ENCODE peak calls at places on chromosomes 16 and 17, in four cellular contexts. One of them, this sample, is unnamed.

GRCh38 chr16:2451851-2452320 is 8.0 kb upstream of the TEDC2 start:
- DNase-seq in ovary: peak
- DNase-seq in AG10803: no peak
- DNase-seq in astrocyte: no peak
- DNase-seq in this sample: peak

GRCh38 chr17:32319548-32319905 is 22.4 kb downstream of the C17orf75 start:
- DNase-seq in AG10803: peak
- DNase-seq in ovary: peak
- DNase-seq in astrocyte: no peak
- DNase-seq in this sample: peak

GRCh38 chr16:22220714-22221113 is 14.6 kb downstream of the EEF2K start:
- DNase-seq in ovary: peak
- DNase-seq in AG10803: no peak
- DNase-seq in astrocyte: no peak
- DNase-seq in this sample: no peak

GRCh38 chr17:52027620-52028019 is 130.9 kb downstream of the CA10 start:
- DNase-seq in astrocyte: peak
- DNase-seq in ovary: no peak
- DNase-seq in AG10803: peak
- DNase-seq in this sample: no peak

GRCh38 chr17:74212262-74212912 is 984 bp upstream of the TTYH2 start:
- DNase-seq in AG10803: peak
- DNase-seq in ovary: no peak
- DNase-seq in astrocyte: peak
- DNase-seq in this sample: no peak

GRCh38 chr17:57009737-57010445 is 32.0 kb downstream of the SCPEP1 start:
- DNase-seq in astrocyte: peak
- DNase-seq in AG10803: peak
- DNase-seq in ovary: peak
- DNase-seq in this sample: no peak

GRCh38 chr17:9432867-9433495 is 142.6 kb downstream of the STX8 start:
- DNase-seq in astrocyte: peak
- DNase-seq in AG10803: peak
- DNase-seq in ovary: no peak
- DNase-seq in this sample: no peak

GRCh38 chr16:17070882-17071592 is 399.7 kb downstream of the XYLT1 start:
- DNase-seq in AG10803: peak
- DNase-seq in astrocyte: peak
- DNase-seq in ovary: peak
- DNase-seq in this sample: peak

GRCh38 chr16:11201498-11202259 is 54.3 kb downstream of the SOCS1 start:
- DNase-seq in ovary: no peak
- DNase-seq in AG10803: peak
- DNase-seq in astrocyte: peak
- DNase-seq in this sample: no peak

GRCh38 chr16:66928702-66929388 is 3.5 kb upstream of the RRAD start:
- DNase-seq in AG10803: peak
- DNase-seq in astrocyte: no peak
- DNase-seq in ovary: no peak
- DNase-seq in this sample: no peak

GRCh38 chr17:7296189-7296861 is 1.9 kb upstream of the YBX2 start:
- DNase-seq in astrocyte: peak
- DNase-seq in ovary: peak
- DNase-seq in AG10803: peak
- DNase-seq in this sample: peak

GRCh38 chr16:49632111-49632797 is 223.7 kb downstream of the ZNF423 start:
- DNase-seq in ovary: no peak
- DNase-seq in astrocyte: no peak
- DNase-seq in AG10803: no peak
- DNase-seq in this sample: no peak

GRCh38 chr17:4785311-4786110 is 653 bp downstream of the VMO1 start:
- DNase-seq in astrocyte: no peak
- DNase-seq in AG10803: no peak
- DNase-seq in ovary: no peak
- DNase-seq in this sample: no peak

GRCh38 chr16:20894388-20894787 is 5.8 kb downstream of the DCUN1D3 start:
- DNase-seq in astrocyte: no peak
- DNase-seq in ovary: no peak
- DNase-seq in AG10803: no peak
- DNase-seq in this sample: no peak

GRCh38 chr16:11836653-11837244 is 14.6 kb downstream of the RSL1D1 start:
- DNase-seq in AG10803: peak
- DNase-seq in astrocyte: peak
- DNase-seq in ovary: no peak
- DNase-seq in this sample: no peak

GRCh38 chr16:89407282-89407924 is 83.0 kb downstream of the ANKRD11 start:
- DNase-seq in AG10803: no peak
- DNase-seq in astrocyte: no peak
- DNase-seq in ovary: no peak
- DNase-seq in this sample: no peak

GRCh38 chr17:4072487-4073157 is 70.2 kb downstream of the ZZEF1 start:
- DNase-seq in AG10803: peak
- DNase-seq in ovary: no peak
- DNase-seq in astrocyte: peak
- DNase-seq in this sample: no peak

GRCh38 chr16:59733321-59733720 is 999.2 kb upstream of the GOT2 start:
- DNase-seq in ovary: no peak
- DNase-seq in AG10803: no peak
- DNase-seq in astrocyte: no peak
- DNase-seq in this sample: no peak

GRCh38 chr17:4357030-4357635 is 9.3 kb downstream of the UBE2G1 start:
- DNase-seq in AG10803: no peak
- DNase-seq in astrocyte: no peak
- DNase-seq in ovary: no peak
- DNase-seq in this sample: no peak

GRCh38 chr17:41863074-41863843 is 2.0 kb downstream of the KLHL11 start:
- DNase-seq in ovary: no peak
- DNase-seq in astrocyte: no peak
- DNase-seq in AG10803: no peak
- DNase-seq in this sample: no peak

GRCh38 chr17:67521773-67522069 is 144.6 kb downstream of the PITPNC1 start:
- DNase-seq in astrocyte: no peak
- DNase-seq in AG10803: no peak
- DNase-seq in ovary: no peak
- DNase-seq in this sample: no peak

GRCh38 chr17:22435231-22435974 is 743.1 kb downstream of the KCNJ18 start:
- DNase-seq in ovary: no peak
- DNase-seq in astrocyte: no peak
- DNase-seq in AG10803: no peak
- DNase-seq in this sample: no peak

DNA sequence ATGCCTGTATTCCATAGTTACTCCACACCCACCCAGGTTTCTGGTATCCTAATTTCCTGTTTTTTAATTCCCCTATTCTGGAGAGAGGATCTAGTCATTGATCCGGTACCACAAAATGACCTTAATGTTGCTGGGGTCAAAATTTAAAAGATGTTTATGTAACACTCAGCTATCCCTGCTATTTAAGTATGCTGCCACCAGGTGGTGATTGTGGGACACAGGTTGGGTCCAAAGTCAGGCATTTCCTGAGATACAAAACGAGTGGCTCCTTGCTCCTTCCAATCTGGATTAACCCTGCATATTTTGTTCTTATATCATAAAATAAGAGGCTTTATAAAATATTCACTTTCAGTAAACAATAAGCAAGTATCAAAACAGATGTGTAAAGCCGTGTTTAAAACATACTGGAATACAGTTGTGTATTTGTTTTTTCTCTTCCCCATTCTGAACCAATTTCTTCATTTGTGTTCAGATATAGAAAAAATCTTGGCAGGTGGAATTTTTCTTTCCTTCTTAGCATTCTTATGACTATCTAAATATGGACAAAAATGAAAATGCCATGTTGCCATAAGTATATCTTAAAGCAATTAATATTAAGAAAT is 16.3 kb downstream of the HS3ST4 start:
- DNase-seq in astrocyte: no peak
- DNase-seq in AG10803: no peak
- DNase-seq in ovary: no peak
- DNase-seq in this sample: no peak
- TF ChIP-seq CTCF in astrocyte: no peak
- TF ChIP-seq CTCF in AG10803: peak
- TF ChIP-seq CTCF in ovary: no peak
- TF ChIP-seq CTCF in this sample: peak

GRCh38 chr17:39939588-39940419 is 12.3 kb downstream of the LRRC3C start:
- DNase-seq in astrocyte: peak
- DNase-seq in AG10803: peak
- DNase-seq in ovary: no peak
- DNase-seq in this sample: no peak
- TF ChIP-seq CTCF in astrocyte: peak
- TF ChIP-seq CTCF in AG10803: peak
- TF ChIP-seq CTCF in ovary: no peak
- TF ChIP-seq CTCF in this sample: peak

GRCh38 chr17:58329035-58329807 is 626 bp upstream of the TSPOAP1 start:
- DNase-seq in astrocyte: no peak
- DNase-seq in AG10803: no peak
- DNase-seq in ovary: no peak
- DNase-seq in this sample: peak
- TF ChIP-seq CTCF in astrocyte: no peak
- TF ChIP-seq CTCF in AG10803: peak
- TF ChIP-seq CTCF in ovary: no peak
- TF ChIP-seq CTCF in this sample: peak

DNA sequence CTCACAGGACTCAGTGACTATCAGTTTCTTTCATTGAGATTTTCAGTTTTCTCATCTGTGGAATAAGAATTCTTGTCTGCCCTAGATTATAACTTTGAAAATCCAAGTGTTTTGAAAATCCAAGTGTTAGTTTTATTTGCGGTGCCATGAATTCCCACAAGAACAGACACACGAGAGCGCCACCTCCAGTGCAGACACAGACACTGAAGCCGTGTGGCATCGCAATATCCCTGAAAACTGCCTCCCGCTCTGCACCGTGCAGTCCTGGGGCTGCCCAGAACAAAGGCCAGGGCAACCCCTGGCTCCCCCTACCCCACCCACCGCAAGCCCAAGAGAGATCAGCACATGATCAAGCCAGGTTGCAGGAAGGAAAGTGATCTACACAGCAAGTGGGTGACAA is 229.5 kb upstream of the ASIC2 start:
- DNase-seq in astrocyte: no peak
- DNase-seq in ovary: no peak
- DNase-seq in AG10803: no peak
- DNase-seq in this sample: no peak
- TF ChIP-seq CTCF in astrocyte: no peak
- TF ChIP-seq CTCF in ovary: no peak
- TF ChIP-seq CTCF in AG10803: no peak
- TF ChIP-seq CTCF in this sample: no peak

GRCh38 chr17:75630071-75630917 is 2.9 kb upstream of the SMIM5 start:
- DNase-seq in AG10803: no peak
- DNase-seq in astrocyte: no peak
- DNase-seq in ovary: no peak
- DNase-seq in this sample: no peak
- TF ChIP-seq CTCF in AG10803: no peak
- TF ChIP-seq CTCF in astrocyte: no peak
- TF ChIP-seq CTCF in ovary: no peak
- TF ChIP-seq CTCF in this sample: no peak

GRCh38 chr16:74698220-74698619 is 2.4 kb downstream of the MLKL start:
- DNase-seq in AG10803: peak
- DNase-seq in ovary: no peak
- DNase-seq in astrocyte: no peak
- DNase-seq in this sample: no peak

GRCh38 chr16:74699666-74700065 is 996 bp downstream of the MLKL start:
- DNase-seq in AG10803: no peak
- DNase-seq in astrocyte: no peak
- DNase-seq in ovary: no peak
- DNase-seq in this sample: no peak

GRCh38 chr16:74695450-74696422 is 4.9 kb downstream of the MLKL start:
- DNase-seq in AG10803: peak
- DNase-seq in astrocyte: peak
- DNase-seq in ovary: peak
- DNase-seq in this sample: peak

DNA sequence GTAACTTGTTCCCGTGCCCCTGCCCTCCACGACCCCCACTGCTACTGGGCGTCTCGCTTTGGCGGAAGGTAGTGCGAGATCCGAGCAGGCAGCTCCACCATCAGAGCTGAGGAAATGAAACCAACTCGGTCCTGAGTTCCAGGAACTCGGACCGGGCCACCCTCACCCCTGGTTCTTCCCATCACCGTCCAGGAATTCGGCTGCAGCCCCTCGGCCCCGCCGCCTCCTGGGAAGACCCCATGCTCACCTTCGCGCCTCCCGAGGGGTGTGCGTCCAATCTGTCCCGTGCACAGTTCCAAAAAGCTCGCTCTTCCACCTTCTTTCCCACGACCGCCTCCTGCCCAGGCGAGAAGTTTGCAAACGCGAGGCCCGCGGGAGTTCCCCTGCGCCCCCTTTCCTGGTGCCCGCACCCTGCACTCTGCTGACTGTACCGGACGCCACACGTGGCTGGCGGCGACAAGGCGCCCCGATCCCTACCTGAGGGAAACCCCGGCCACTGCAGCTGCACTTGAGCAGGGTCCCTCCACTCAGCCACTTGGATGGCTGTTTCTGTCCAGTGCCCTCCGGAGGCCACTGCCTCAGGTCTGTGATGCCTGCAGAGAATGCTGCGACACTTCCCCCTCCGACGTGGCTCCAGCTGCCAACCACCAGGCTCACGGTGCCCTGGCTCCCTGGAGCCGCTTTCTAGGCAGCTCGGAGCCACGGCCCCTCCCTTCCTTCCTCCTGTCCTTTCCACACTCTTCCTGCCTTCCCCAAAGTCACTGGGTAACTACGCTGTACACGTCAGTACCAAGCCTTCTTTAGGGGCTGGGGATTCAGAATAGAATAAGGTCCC is at the start of gene MLKL:
- DNase-seq in astrocyte: peak
- DNase-seq in AG10803: peak
- DNase-seq in ovary: no peak
- DNase-seq in this sample: peak
- TF ChIP-seq CTCF in astrocyte: no peak
- TF ChIP-seq CTCF in AG10803: no peak
- TF ChIP-seq CTCF in ovary: no peak
- TF ChIP-seq CTCF in this sample: peak

GRCh38 chr17:19317359-19318095 is 45.0 kb downstream of the B9D1 start:
- DNase-seq in AG10803: peak
- DNase-seq in astrocyte: peak
- DNase-seq in ovary: peak
- DNase-seq in this sample: peak
- TF ChIP-seq CTCF in AG10803: peak
- TF ChIP-seq CTCF in astrocyte: peak
- TF ChIP-seq CTCF in ovary: peak
- TF ChIP-seq CTCF in this sample: peak